ENCODE peak calls at places on chromosomes 16 and 17, in five cellular contexts. Z is lower leg skin; R is NCI-H510A treated with DMSO at 0.1 percent for 48 hours; L is stimulated activated CD8-positive, alpha-beta memory T cell treated with anti-CD3 and anti-CD28 coated beads, Interleukin-4, amount 100 ng/mL, for 1 hour; N is stimulated activated naive CD8-positive, alpha-beta T cell treated with anti-CD3 and anti-CD28 coated beads, Interleukin-15, amount 100 ng/mL, for 72 hours. V is an unnamed sample.

GRCh38 chr16:77459534-77460412 is 24.9 kb upstream of the ADAMTS18 start:
- DNase-seq in Z (no peak), R (peak), L (no peak), N (no peak), V (no peak)

GRCh38 chr17:83079766-83080616 is 582 bp downstream of the METRNL start:
- DNase-seq in Z (no peak), R (no peak), L (no peak), N (no peak), V (no peak)

GRCh38 chr17:14203392-14203791 is 33.3 kb downstream of the CDRT15 start:
- DNase-seq in Z (no peak), R (no peak), L (no peak), N (peak), V (no peak)

GRCh38 chr17:2418572-2418971 is 17.7 kb upstream of the MNT start:
- DNase-seq in Z (no peak), R (no peak), L (no peak), N (no peak), V (no peak)

GRCh38 chr17:68539536-68540469 is 27.6 kb downstream of the PRKAR1A start:
- DNase-seq in Z (no peak), R (peak), L (no peak), N (no peak), V (no peak)

GRCh38 chr16:86597880-86598606 is 19.7 kb downstream of the FOXL1 start:
- DNase-seq in Z (no peak), R (no peak), L (no peak), N (no peak), V (no peak)

GRCh38 chr17:48960834-48961515 is 7.4 kb downstream of the GIP start:
- DNase-seq in Z (no peak), R (no peak), L (no peak), N (no peak), V (no peak)

GRCh38 chr16:88510091-88510719 is 57.1 kb downstream of the ZFPM1 start:
- DNase-seq in Z (no peak), R (no peak), L (no peak), N (no peak), V (no peak)

GRCh38 chr16:88626646-88627045 is 11.7 kb upstream of the IL17C start:
- DNase-seq in Z (no peak), R (no peak), L (no peak), N (no peak), V (no peak)

GRCh38 chr17:48795444-48796162 is 21.4 kb downstream of the TTLL6 start:
- DNase-seq in Z (peak), R (no peak), L (no peak), N (no peak), V (no peak)

GRCh38 chr17:29495011-29495410 is 71.8 kb downstream of the ABHD15 start:
- DNase-seq in Z (no peak), R (no peak), L (no peak), N (no peak), V (no peak)

GRCh38 chr16:23537390-23537789 is 19.8 kb downstream of the EARS2 start:
- DNase-seq in Z (no peak), R (no peak), L (no peak), N (no peak), V (no peak)

GRCh38 chr16:79845006-79845733 is 244.6 kb upstream of the MAF start:
- DNase-seq in Z (no peak), R (no peak), L (no peak), N (no peak), V (no peak)

GRCh38 chr16:27649021-27649420 is 99.1 kb downstream of the KATNIP start:
- DNase-seq in Z (no peak), R (no peak), L (no peak), N (no peak), V (no peak)

GRCh38 chr17:4004517-4005295 is 40.5 kb upstream of the ATP2A3 start:
- DNase-seq in Z (no peak), R (peak), L (peak), N (peak), V (peak)

GRCh38 chr16:70481929-70482536 is 27.6 kb downstream of the FCSK start:
- DNase-seq in Z (no peak), R (no peak), L (no peak), N (no peak), V (no peak)

GRCh38 chr16:78939600-78939999 is 660.9 kb downstream of the MAF start:
- DNase-seq in Z (no peak), R (no peak), L (no peak), N (no peak), V (no peak)